ENCODE peak calls at places on chromosomes 11 and 22, in five cellular contexts. One of them, this sample, is unnamed.

GRCh38 chr11:44006882-44007495 is 40.8 kb upstream of the ACCSL start:
- DNase-seq in sigmoid colon: peak
- DNase-seq in spleen: no peak
- DNase-seq in HCT116: no peak
- DNase-seq in prostate gland: no peak
- DNase-seq in this sample: no peak

GRCh38 chr11:41225856-41226255 is 233.6 kb downstream of the LRRC4C start:
- DNase-seq in prostate gland: no peak
- DNase-seq in spleen: no peak
- DNase-seq in sigmoid colon: no peak
- DNase-seq in HCT116: no peak
- DNase-seq in this sample: no peak

GRCh38 chr11:45997599-45997998 is 75.1 kb downstream of the LARGE2 start:
- DNase-seq in sigmoid colon: no peak
- DNase-seq in spleen: no peak
- DNase-seq in HCT116: no peak
- DNase-seq in prostate gland: no peak
- DNase-seq in this sample: no peak

GRCh38 chr11:69467196-69467595 is 14.3 kb upstream of the LINC01488 start:
- DNase-seq in sigmoid colon: no peak
- DNase-seq in prostate gland: no peak
- DNase-seq in HCT116: no peak
- DNase-seq in spleen: peak
- DNase-seq in this sample: no peak

GRCh38 chr11:95674669-95675358 is 114.8 kb downstream of the FAM76B start:
- DNase-seq in sigmoid colon: no peak
- DNase-seq in prostate gland: no peak
- DNase-seq in HCT116: no peak
- DNase-seq in spleen: no peak
- DNase-seq in this sample: no peak

GRCh38 chr11:45650166-45651095 is 15.0 kb downstream of the CHST1 start:
- DNase-seq in prostate gland: no peak
- DNase-seq in HCT116: no peak
- DNase-seq in sigmoid colon: peak
- DNase-seq in spleen: peak
- DNase-seq in this sample: no peak

GRCh38 chr11:57348636-57349323 is 10.6 kb downstream of the P2RX3 start:
- DNase-seq in spleen: peak
- DNase-seq in prostate gland: no peak
- DNase-seq in sigmoid colon: no peak
- DNase-seq in HCT116: no peak
- DNase-seq in this sample: no peak

GRCh38 chr11:96105944-96106343 is 182.0 kb upstream of the MTMR2 start:
- DNase-seq in prostate gland: no peak
- DNase-seq in sigmoid colon: no peak
- DNase-seq in spleen: no peak
- DNase-seq in HCT116: no peak
- DNase-seq in this sample: no peak

GRCh38 chr11:59135648-59136461 is 6.8 kb upstream of the FAM111A start:
- DNase-seq in HCT116: peak
- DNase-seq in sigmoid colon: peak
- DNase-seq in prostate gland: peak
- DNase-seq in spleen: peak
- DNase-seq in this sample: peak

GRCh38 chr11:108635106-108635505 is 29.8 kb upstream of the DDX10 start:
- DNase-seq in HCT116: no peak
- DNase-seq in spleen: no peak
- DNase-seq in prostate gland: no peak
- DNase-seq in sigmoid colon: no peak
- DNase-seq in this sample: no peak

GRCh38 chr11:112752563-112752962 is 208.7 kb upstream of the NCAM1 start:
- DNase-seq in sigmoid colon: peak
- DNase-seq in spleen: no peak
- DNase-seq in prostate gland: no peak
- DNase-seq in HCT116: no peak
- DNase-seq in this sample: no peak

GRCh38 chr11:16632295-16633200 is 105.9 kb upstream of the C11orf58 start:
- DNase-seq in prostate gland: no peak
- DNase-seq in sigmoid colon: no peak
- DNase-seq in spleen: no peak
- DNase-seq in HCT116: peak
- DNase-seq in this sample: no peak

GRCh38 chr22:33898121-33898520 is 22.2 kb downstream of the LARGE1 start:
- DNase-seq in HCT116: no peak
- DNase-seq in spleen: no peak
- DNase-seq in prostate gland: no peak
- DNase-seq in sigmoid colon: no peak
- DNase-seq in this sample: no peak
- TF ChIP-seq POLR2A in HCT116: no peak
- TF ChIP-seq POLR2A in spleen: no peak
- TF ChIP-seq POLR2A in prostate gland: no peak
- TF ChIP-seq POLR2A in sigmoid colon: no peak
- TF ChIP-seq POLR2A in this sample: no peak

DNA sequence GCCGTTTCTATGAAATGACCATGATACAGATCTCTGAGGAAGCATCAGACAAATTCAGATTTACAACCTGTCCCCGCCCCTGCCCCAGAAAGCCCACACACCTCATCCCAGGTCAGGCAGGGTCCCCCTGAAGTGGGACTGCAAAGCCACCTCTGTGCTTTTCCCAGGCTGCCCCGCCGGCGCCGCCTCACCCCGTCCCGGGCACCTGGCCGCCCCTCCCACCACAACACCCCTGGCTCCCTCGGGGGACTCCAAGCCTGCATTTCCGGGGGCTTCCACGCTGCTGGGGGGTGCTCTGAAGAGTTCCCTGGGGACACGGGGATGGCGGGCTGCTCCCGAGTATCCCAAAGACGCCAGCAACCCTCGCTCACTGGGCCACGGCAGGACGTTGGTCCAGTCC is 23.2 kb downstream of the DRD4 start:
- DNase-seq in sigmoid colon: no peak
- DNase-seq in HCT116: no peak
- DNase-seq in prostate gland: no peak
- DNase-seq in spleen: no peak
- DNase-seq in this sample: no peak
- TF ChIP-seq POLR2AphosphoS5 in sigmoid colon: no peak
- TF ChIP-seq POLR2AphosphoS5 in HCT116: no peak
- TF ChIP-seq POLR2AphosphoS5 in prostate gland: no peak
- TF ChIP-seq POLR2AphosphoS5 in spleen: no peak
- TF ChIP-seq POLR2AphosphoS5 in this sample: no peak

GRCh38 chr11:125264091-125265022 is 99.8 kb downstream of the PKNOX2 start:
- DNase-seq in HCT116: no peak
- DNase-seq in sigmoid colon: no peak
- DNase-seq in prostate gland: no peak
- DNase-seq in spleen: no peak
- DNase-seq in this sample: no peak
- TF ChIP-seq CTCF in HCT116: no peak
- TF ChIP-seq CTCF in sigmoid colon: no peak
- TF ChIP-seq CTCF in prostate gland: no peak
- TF ChIP-seq CTCF in spleen: no peak
- TF ChIP-seq CTCF in this sample: no peak

DNA sequence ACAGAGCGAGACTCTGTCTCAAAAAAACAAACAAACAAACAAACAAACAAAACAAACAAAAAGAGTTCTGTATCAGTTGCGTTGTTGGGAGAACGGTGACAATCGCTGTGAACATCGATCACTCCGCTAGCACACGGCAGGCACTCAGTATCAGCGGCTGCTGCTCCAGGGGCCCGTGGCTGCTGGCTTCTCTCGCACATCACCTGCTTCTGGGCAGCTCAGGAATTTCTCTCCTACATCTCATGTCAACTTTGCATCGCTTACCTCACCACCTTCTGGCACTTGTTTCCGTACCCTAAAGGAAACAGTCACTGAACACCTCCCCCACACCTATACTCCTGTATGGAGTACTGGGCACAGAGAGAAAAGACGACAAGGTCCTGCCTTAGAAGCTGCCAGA is 70.3 kb upstream of the WNT7B start:
- DNase-seq in spleen: peak
- DNase-seq in sigmoid colon: peak
- DNase-seq in HCT116: no peak
- DNase-seq in prostate gland: no peak
- DNase-seq in this sample: no peak
- TF ChIP-seq POLR2A in spleen: no peak
- TF ChIP-seq POLR2A in sigmoid colon: no peak
- TF ChIP-seq POLR2A in HCT116: no peak
- TF ChIP-seq POLR2A in prostate gland: no peak
- TF ChIP-seq POLR2A in this sample: no peak

GRCh38 chr22:45483918-45484499 is 18.7 kb upstream of the FBLN1 start:
- DNase-seq in spleen: peak
- DNase-seq in sigmoid colon: no peak
- DNase-seq in HCT116: no peak
- DNase-seq in prostate gland: no peak
- DNase-seq in this sample: no peak
- TF ChIP-seq POLR2AphosphoS5 in spleen: no peak
- TF ChIP-seq POLR2AphosphoS5 in sigmoid colon: no peak
- TF ChIP-seq POLR2AphosphoS5 in HCT116: no peak
- TF ChIP-seq POLR2AphosphoS5 in prostate gland: no peak
- TF ChIP-seq POLR2AphosphoS5 in this sample: no peak

GRCh38 chr22:22767876-22768602 is 119.6 kb upstream of the IGLL5 start:
- DNase-seq in spleen: no peak
- DNase-seq in prostate gland: no peak
- DNase-seq in sigmoid colon: no peak
- DNase-seq in HCT116: no peak
- DNase-seq in this sample: no peak
- TF ChIP-seq CTCF in spleen: no peak
- TF ChIP-seq CTCF in prostate gland: no peak
- TF ChIP-seq CTCF in sigmoid colon: no peak
- TF ChIP-seq CTCF in HCT116: peak
- TF ChIP-seq CTCF in this sample: no peak

DNA sequence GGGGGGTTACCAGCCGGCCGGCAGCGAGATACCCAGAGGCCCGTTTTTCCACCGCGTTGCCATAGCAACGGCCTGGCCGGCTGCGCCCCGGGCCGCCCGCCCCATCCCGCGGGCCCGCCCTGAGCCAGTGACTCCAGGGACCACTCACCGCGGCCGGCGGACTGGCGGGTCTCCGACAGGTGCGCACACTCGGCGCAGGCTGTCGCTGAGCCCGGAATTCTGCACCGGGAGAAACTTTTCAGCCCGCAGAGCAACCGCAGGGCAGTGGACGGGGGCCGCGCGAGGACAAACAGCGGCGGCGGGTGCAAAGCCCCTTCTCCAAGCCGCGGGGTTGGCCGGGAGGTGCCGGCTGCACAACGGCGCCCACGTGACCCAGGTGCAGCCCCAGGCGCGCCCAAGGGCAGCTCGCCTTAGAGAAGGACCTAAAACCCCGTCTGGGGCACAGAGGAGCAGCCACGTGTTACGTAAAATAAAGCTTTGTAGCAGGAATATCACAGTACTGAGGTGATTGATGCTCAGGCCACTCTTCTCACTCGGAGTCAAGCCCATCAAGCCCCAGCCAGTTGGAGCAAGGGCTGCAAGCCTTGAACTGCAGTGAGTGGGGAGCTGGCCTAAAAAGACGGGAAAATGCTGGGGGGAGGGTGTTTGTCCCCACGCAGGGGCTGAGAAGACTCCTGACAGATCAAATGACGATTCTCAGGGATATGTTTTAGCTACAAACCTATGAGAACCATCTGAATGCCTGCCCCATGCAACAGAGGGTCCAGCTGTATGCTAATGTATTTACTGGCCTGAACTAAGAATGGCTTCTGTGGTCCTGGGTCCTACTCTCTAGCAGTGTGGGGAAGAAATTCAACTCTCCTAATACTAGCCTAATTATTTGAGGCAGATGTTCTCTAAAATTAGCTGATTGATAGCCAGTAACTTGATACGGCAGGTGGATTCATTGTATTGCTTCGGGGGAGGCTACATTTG is at the start of gene STK33:
- DNase-seq in sigmoid colon: peak
- DNase-seq in prostate gland: no peak
- DNase-seq in spleen: peak
- DNase-seq in HCT116: peak
- DNase-seq in this sample: peak
- TF ChIP-seq POLR2A in sigmoid colon: no peak
- TF ChIP-seq POLR2A in prostate gland: no peak
- TF ChIP-seq POLR2A in spleen: no peak
- TF ChIP-seq POLR2A in HCT116: no peak
- TF ChIP-seq POLR2A in this sample: no peak

GRCh38 chr11:82995754-82996398 is 75.8 kb downstream of the RAB30 start:
- DNase-seq in prostate gland: no peak
- DNase-seq in sigmoid colon: no peak
- DNase-seq in spleen: no peak
- DNase-seq in HCT116: no peak
- DNase-seq in this sample: no peak
- TF ChIP-seq POLR2AphosphoS5 in prostate gland: no peak
- TF ChIP-seq POLR2AphosphoS5 in sigmoid colon: peak
- TF ChIP-seq POLR2AphosphoS5 in spleen: no peak
- TF ChIP-seq POLR2AphosphoS5 in HCT116: no peak
- TF ChIP-seq POLR2AphosphoS5 in this sample: no peak

This sample was measured in upper lobe of left lung.